ENCODE peak calls at places on chromosomes 16 and 17, in eight cellular contexts. E, M, H, B, F, X, O and A are unnamed samples.

GRCh38 chr17:20159406-20160075 is 150.4 kb downstream of the SPECC1 start:
- DNase-seq in M (no peak), H (no peak), E (peak), B (no peak), O (no peak), X (no peak), F (no peak), A (no peak)

GRCh38 chr16:14513389-14514107 is 116.5 kb downstream of the PARN start:
- DNase-seq in O (no peak), B (no peak), X (no peak), M (no peak), H (no peak), F (no peak), E (peak), A (no peak)

GRCh38 chr16:87443031-87443430 is 49.8 kb downstream of the ZCCHC14 start:
- DNase-seq in X (no peak), M (no peak), F (no peak), H (no peak), B (no peak), O (no peak), E (no peak), A (no peak)

GRCh38 chr16:15682105-15682570 is 32.1 kb downstream of the NDE1 start:
- DNase-seq in M (peak), F (peak), X (peak), B (no peak), H (no peak), E (no peak), O (no peak), A (peak)

GRCh38 chr17:7767425-7768021 is 50.0 kb downstream of the DNAH2 start:
- DNase-seq in O (no peak), B (no peak), X (no peak), F (no peak), H (no peak), E (no peak), M (peak), A (no peak)

GRCh38 chr17:8629371-8630226 is 926 bp downstream of the MYH10 start:
- DNase-seq in M (no peak), F (peak), B (no peak), H (peak), O (peak), E (peak), X (peak), A (peak)

GRCh38 chr17:38434178-38434665 is 6.0 kb downstream of the ARHGAP23 start:
- DNase-seq in O (no peak), B (no peak), E (no peak), M (no peak), X (no peak), H (no peak), F (no peak), A (peak)

GRCh38 chr16:78269251-78269650 is 169.8 kb downstream of the WWOX start:
- DNase-seq in B (no peak), F (no peak), O (no peak), X (no peak), E (no peak), M (no peak), H (no peak), A (no peak)

GRCh38 chr17:20205609-20206008 is 196.4 kb downstream of the SPECC1 start:
- DNase-seq in O (no peak), M (no peak), F (no peak), B (no peak), H (no peak), E (no peak), X (no peak), A (no peak)

GRCh38 chr16:69698404-69698803 is 28.0 kb downstream of the NQO1 start:
- DNase-seq in E (no peak), X (no peak), O (no peak), H (no peak), F (no peak), M (no peak), B (no peak), A (no peak)

GRCh38 chr16:85947511-85948509 is 48.8 kb downstream of the IRF8 start:
- DNase-seq in O (no peak), H (peak), F (no peak), M (no peak), X (no peak), B (no peak), E (no peak), A (no peak)
- H3K4me3 ChIP-seq in O (peak), H (peak), F (peak), M (no peak), X (no peak), B (no peak), E (no peak), A (no peak)

GRCh38 chr17:75764417-75764710 is 628 bp downstream of the GALK1 start:
- DNase-seq in E (no peak), O (no peak), M (no peak), H (no peak), X (no peak), F (no peak), B (no peak), A (no peak)

GRCh38 chr17:75762513-75763268 is 2.3 kb downstream of the GALK1 start:
- DNase-seq in O (no peak), E (no peak), F (no peak), X (no peak), M (no peak), H (no peak), B (no peak), A (peak)

GRCh38 chr17:75763269-75763607 is 1.8 kb downstream of the GALK1 start:
- DNase-seq in O (no peak), F (no peak), H (no peak), M (no peak), X (no peak), B (no peak), E (no peak), A (no peak)

GRCh38 chr17:75764711-75765421 is at the start of gene GALK1:
- DNase-seq in F (peak), B (no peak), O (peak), M (peak), H (peak), X (peak), E (peak), A (peak)

GRCh38 chr17:75763613-75764416 is 1.2 kb downstream of the GALK1 start:
- DNase-seq in E (no peak), H (no peak), B (no peak), O (no peak), X (no peak), F (no peak), M (no peak), A (peak)
- H3K4me3 ChIP-seq in E (no peak), H (peak), B (peak), O (peak), X (peak), F (peak), M (peak), A (peak)

DNA sequence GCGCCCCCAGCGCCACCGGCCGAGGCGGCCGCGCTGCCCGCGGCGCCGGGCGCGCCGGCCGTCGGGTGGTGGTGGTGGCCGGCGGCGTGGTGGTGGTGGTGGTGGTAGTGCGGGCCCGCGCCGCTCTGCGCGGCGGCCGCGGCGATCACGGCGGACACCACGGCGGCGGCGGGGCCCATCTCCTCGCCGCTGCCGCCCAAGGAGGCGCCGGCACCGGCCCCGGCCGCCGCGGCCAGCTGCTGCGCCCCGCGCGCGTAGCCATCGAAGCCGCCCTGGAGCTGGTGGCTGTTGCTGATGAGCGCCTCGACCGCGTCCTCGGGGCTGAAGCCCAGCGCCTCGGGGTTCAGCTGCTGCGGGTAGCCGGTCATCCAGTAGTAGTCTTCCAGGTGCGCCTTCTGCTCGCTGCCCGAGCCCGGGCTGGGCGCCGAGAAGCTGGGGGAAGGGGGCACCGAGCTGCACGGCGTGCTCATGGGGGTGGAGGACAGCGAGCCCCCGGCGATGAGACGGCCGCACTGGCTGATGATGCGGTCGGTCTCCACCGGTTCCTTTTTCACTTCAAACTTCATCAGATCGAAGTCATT is 1.2 kb downstream of the MAF start:
- DNase-seq in M (peak), O (peak), E (no peak), H (peak), X (no peak), B (no peak), F (peak), A (peak)
- H3K4me3 ChIP-seq in M (peak), O (peak), E (peak), H (no peak), X (no peak), B (peak), F (peak), A (peak)

DNA sequence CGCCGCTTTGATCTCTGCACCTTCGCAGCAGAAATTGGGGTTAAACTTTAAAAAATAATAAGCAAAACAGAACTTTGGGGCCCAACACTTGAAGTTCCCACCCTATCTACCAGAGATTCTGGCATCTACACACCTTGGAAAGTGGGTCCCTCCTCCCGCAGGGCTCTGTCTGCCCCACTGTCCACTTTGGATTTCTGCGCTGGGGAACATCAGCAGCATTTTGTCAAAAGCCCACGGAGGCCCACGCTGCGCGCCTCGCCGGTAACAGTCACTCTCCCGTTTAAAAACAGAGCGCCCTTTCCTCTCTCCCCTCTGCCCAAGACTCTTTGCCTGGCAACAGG is 725 bp upstream of the WNT9B start:
- DNase-seq in F (no peak), O (no peak), M (no peak), X (no peak), B (no peak), E (no peak), H (no peak), A (no peak)
- H3K4me3 ChIP-seq in F (peak), O (peak), M (no peak), X (no peak), B (no peak), E (no peak), H (no peak), A (peak)

GRCh38 chr17:75249564-75249963 is 11.8 kb downstream of the GGA3 start:
- DNase-seq in H (no peak), E (no peak), M (no peak), X (no peak), F (no peak), B (no peak), O (no peak), A (no peak)
- H3K4me3 ChIP-seq in H (peak), E (no peak), M (no peak), X (no peak), F (no peak), B (no peak), O (peak), A (no peak)

GRCh38 chr17:45780921-45781320 is 3.2 kb upstream of the CRHR1 start:
- DNase-seq in H (no peak), E (no peak), B (no peak), X (peak), M (no peak), O (no peak), F (no peak), A (no peak)

GRCh38 chr17:45784583-45785372 is 658 bp downstream of the CRHR1 start:
- DNase-seq in O (peak), X (no peak), F (peak), H (no peak), M (no peak), E (peak), B (no peak), A (peak)

GRCh38 chr17:45784293-45784582 is at the start of gene CRHR1:
- DNase-seq in F (no peak), O (no peak), H (no peak), X (no peak), M (no peak), B (no peak), E (no peak), A (no peak)

GRCh38 chr17:45783593-45784292 is 377 bp upstream of the CRHR1 start:
- DNase-seq in X (no peak), B (no peak), M (no peak), H (no peak), O (peak), F (peak), E (peak), A (peak)

DNA sequence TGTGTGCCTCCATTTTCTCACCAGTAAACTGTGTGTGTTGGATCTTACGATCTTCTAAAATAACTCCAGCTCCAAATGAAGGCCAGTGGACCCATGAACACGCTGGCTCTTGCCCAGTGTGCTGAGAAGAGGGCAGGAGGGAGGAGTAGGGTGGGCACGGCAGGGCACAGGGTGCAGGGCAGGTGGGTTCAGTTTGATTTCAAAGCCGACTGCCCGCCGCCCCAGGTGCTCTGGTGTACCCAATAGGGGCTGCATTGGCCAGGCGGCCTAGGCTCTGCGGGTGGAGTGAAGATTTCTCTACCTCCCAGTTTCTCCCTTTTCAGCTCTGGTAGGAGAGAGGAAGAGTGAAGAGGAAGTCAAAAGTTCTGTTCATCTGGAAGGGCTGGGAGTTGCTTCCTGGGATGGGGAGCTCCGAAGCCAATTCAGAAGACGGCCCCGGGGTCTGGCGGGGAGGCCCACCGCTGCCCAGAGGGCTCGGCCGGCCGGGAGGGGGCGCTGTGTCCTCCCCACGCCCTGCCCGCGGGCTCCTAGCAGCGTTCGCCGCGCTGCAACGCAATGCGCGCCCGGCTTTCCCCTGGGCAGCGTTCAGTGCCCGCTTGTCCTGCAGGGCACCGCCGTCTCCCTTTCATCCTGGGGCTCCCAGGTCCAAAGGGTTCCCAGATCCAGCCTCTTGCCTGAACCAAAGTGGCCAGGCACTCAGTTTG is 1.1 kb upstream of the CRHR1 start:
- DNase-seq in E (no peak), O (no peak), M (no peak), X (no peak), B (no peak), H (no peak), F (peak), A (peak)
- H3K4me3 ChIP-seq in E (no peak), O (peak), M (no peak), X (no peak), B (no peak), H (no peak), F (peak), A (peak)